ENCODE peak calls at places on chromosomes 5 and 9, in seven cellular contexts. A is mesendoderm, Q is H9, Z is mesenchymal stem cell, D is IMR-90, F is H1, T is trophoblast cell. N is an unnamed sample.

GRCh38 chr9:124553738-124554137 is 46.5 kb upstream of the NR5A1 start:
- DNase-seq in A (no peak), Q (no peak), T (peak; percentile 60), F (no peak), D (peak; percentile 94), Z (peak; percentile 49), N (no peak)

GRCh38 chr5:125384071-125384470 is 637.6 kb upstream of the ZNF608 start:
- DNase-seq in T (no peak), F (no peak), Q (no peak), D (no peak), Z (no peak), A (no peak), N (no peak)

GRCh38 chr9:93320591-93321219 is 130.8 kb upstream of the FAM120A start:
- DNase-seq in A (no peak), D (no peak), Z (no peak), F (no peak), Q (no peak), T (no peak), N (no peak)

GRCh38 chr9:15243086-15243485 is 63.9 kb downstream of the TTC39B start:
- DNase-seq in Z (peak; percentile 34), F (no peak), D (peak; percentile 55), Q (no peak), A (no peak), T (no peak), N (no peak)

GRCh38 chr5:83919071-83920041 is 198.7 kb upstream of the HAPLN1 start:
- DNase-seq in Z (peak; percentile 12), D (peak; percentile 64), Q (no peak), F (no peak), T (no peak), A (no peak), N (no peak)

GRCh38 chr9:128098936-128099931 is 28.3 kb downstream of the PTGES2 start:
- DNase-seq in D (no peak), A (peak; percentile 34), Q (no peak), Z (no peak), T (peak; percentile 78), F (no peak), N (no peak)

GRCh38 chr9:116480700-116481099 is 206.4 kb upstream of the TRIM32 start:
- DNase-seq in F (no peak), D (no peak), A (no peak), Z (no peak), T (no peak), Q (no peak), N (no peak)

GRCh38 chr5:40518511-40518917 is 161.2 kb upstream of the PTGER4 start:
- DNase-seq in D (peak; percentile 76), Q (no peak), A (no peak), F (no peak), Z (no peak), T (peak; percentile 94), N (no peak)

GRCh38 chr9:106019017-106019692 is 324.8 kb downstream of the TMEM38B start:
- DNase-seq in T (no peak), F (no peak), A (no peak), Q (peak; percentile 27), Z (no peak), D (no peak), N (no peak)

GRCh38 chr9:75238311-75238976 is 150.1 kb downstream of the OSTF1 start:
- DNase-seq in A (peak; percentile 77), Z (peak; percentile 55), T (peak; percentile 74), Q (peak; percentile 72), D (peak; percentile 68), F (peak; percentile 33), N (peak; percentile 11)

GRCh38 chr5:58056546-58056945 is 403.3 kb downstream of the PLK2 start:
- DNase-seq in D (peak; percentile 43), A (no peak), Z (no peak), Q (no peak), T (no peak), F (no peak), N (no peak)

GRCh38 chr5:16013334-16014065 is 166.1 kb downstream of the MARCHF11 start:
- DNase-seq in Z (no peak), F (no peak), T (no peak), D (no peak), Q (no peak), A (no peak), N (no peak)

GRCh38 chr9:6962164-6962563 is 204.4 kb downstream of the KDM4C start:
- DNase-seq in Q (no peak), F (no peak), Z (no peak), A (no peak), D (no peak), T (no peak), N (no peak)

GRCh38 chr5:75623846-75624245 is 12.6 kb downstream of the ANKDD1B start:
- DNase-seq in A (no peak), Z (peak; percentile 70), Q (no peak), F (no peak), D (peak; percentile 41), T (no peak), N (no peak)

GRCh38 chr9:88949961-88950340 is 41.3 kb upstream of the S1PR3 start:
- DNase-seq in A (no peak), Z (peak; percentile 33), T (no peak), F (no peak), D (peak; percentile 33), Q (no peak), N (no peak)

GRCh38 chr5:169728418-169728817 is 91.3 kb downstream of the DOCK2 start:
- DNase-seq in T (no peak), Z (no peak), A (no peak), F (no peak), D (no peak), Q (no peak), N (no peak)

GRCh38 chr5:111383288-111383970 is 128.9 kb downstream of the STARD4 start:
- DNase-seq in F (no peak), Z (peak; percentile 12), T (no peak), Q (no peak), A (no peak), D (peak; percentile 42), N (no peak)

GRCh38 chr5:175597718-175598117 is 60.2 kb upstream of the HRH2 start:
- DNase-seq in T (no peak), F (no peak), Z (no peak), Q (no peak), D (no peak), A (no peak), N (no peak)

GRCh38 chr5:156798201-156798600 is 51.9 kb upstream of the PPP1R2B start:
- DNase-seq in A (no peak), T (no peak), Z (no peak), D (no peak), Q (peak; percentile 74), F (peak; percentile 65), N (no peak)

GRCh38 chr9:121581775-121582600 is 69.4 kb upstream of the DAB2IP start:
- DNase-seq in A (no peak), D (no peak), Q (peak; percentile 58), Z (no peak), F (no peak), T (no peak), N (peak; percentile 30)

DNA sequence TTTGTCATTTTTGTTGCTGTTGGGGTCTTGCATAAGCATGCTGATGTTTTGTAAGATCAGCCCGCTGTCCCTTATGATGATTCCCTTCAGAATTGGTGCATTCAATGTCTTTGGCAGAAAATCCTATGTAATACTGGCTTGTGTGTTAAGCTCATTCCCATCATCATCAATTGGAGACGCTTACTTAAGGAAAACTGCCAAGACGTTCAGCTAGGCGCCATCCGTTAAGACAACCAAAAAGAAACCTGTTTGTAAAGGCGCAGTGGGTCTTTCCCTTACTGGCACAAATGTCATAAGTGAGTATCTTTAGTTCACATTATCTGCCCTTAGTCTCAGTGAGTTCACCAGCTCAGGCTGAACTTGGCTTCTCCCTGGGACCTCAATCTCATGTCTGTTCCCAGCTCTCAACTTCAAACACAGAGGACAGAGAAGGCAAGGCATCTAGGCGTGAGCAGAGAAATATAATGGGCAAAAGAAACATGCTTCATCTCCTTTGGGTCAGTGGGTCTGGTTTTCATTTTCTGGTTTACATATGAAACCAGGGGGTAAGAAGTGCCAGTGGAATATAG is 97.9 kb downstream of the EFNA5 start:
- DNase-seq in D (no peak), A (no peak), Q (no peak), F (no peak), T (no peak), Z (no peak), N (peak; percentile 30)
- H3K18ac ChIP-seq in D (no peak overlapping the region), A (no peak overlapping the region), Q (no peak overlapping the region), F (no peak overlapping the region), T (no peak overlapping the region), Z (no peak overlapping the region), N (no peak overlapping the region)

GRCh38 chr9:109908459-109909390 is 128.7 kb downstream of the PALM2AKAP2 start:
- DNase-seq in T (no peak), Z (peak; percentile 95), Q (no peak), F (no peak), A (no peak), D (peak; percentile 96), N (no peak)
- H3K27ac ChIP-seq in T (no peak overlapping the region), Z (no peak overlapping the region), Q (no peak overlapping the region), F (no peak overlapping the region), A (no peak overlapping the region), D (peak overlapping the region; percentile 76), N (no peak overlapping the region)

GRCh38 chr5:1488882-1489680 is 34.7 kb downstream of the LPCAT1 start:
- DNase-seq in A (no peak), D (peak; percentile 90), T (no peak), Q (no peak), Z (peak; percentile 26), F (no peak), N (no peak)
- H3K4me2 ChIP-seq in A (no peak overlapping the region), D (no peak overlapping the region), T (no peak overlapping the region), Q (no peak overlapping the region), Z (no peak overlapping the region), F (no peak overlapping the region), N (no peak overlapping the region)

GRCh38 chr9:86892576-86892975 is 54.7 kb downstream of the GAS1 start:
- DNase-seq in F (no peak), Q (no peak), D (peak; percentile 30), Z (no peak), A (peak; percentile 69), T (peak; percentile 31), N (no peak)

GRCh38 chr9:86893811-86894490 is 53.4 kb downstream of the GAS1 start:
- DNase-seq in Q (peak; percentile 78), T (peak; percentile 16), D (no peak), Z (no peak), A (peak; percentile 60), F (no peak), N (no peak)

GRCh38 chr9:86891091-86891490 is 56.2 kb downstream of the GAS1 start:
- DNase-seq in A (no peak), T (no peak), D (no peak), Z (no peak), Q (no peak), F (no peak), N (no peak)

GRCh38 chr9:86891886-86892437 is 55.3 kb downstream of the GAS1 start:
- DNase-seq in Q (no peak), D (no peak), Z (no peak), T (no peak), A (no peak), F (no peak), N (no peak)
- H3K18ac ChIP-seq in Q (no peak overlapping the region), D (no peak overlapping the region), Z (no peak overlapping the region), T (no peak overlapping the region), A (no peak overlapping the region), F (no peak overlapping the region), N (no peak overlapping the region)

N was measured in neuronal stem cell.